ENCODE peak calls at places on chromosomes 4 and X, in eight cellular contexts. K, I, X, E, A, M, H and W are unnamed samples.

GRCh38 chr4:4269326-4269725 is 20.6 kb downstream of the LYAR start:
- DNase-seq in M (no peak), E (no peak), H (no peak), A (no peak), I (no peak), K (no peak), X (no peak), W (no peak)

GRCh38 chr4:75555294-75556164 is at the start of gene ODAPH:
- DNase-seq in K (peak; percentile 16), A (peak; percentile 90), I (no peak), X (no peak), H (no peak), E (peak; percentile 22), M (peak; percentile 59), W (no peak)

GRCh38 chr4:978957-979701 is 5.8 kb upstream of the DGKQ start:
- DNase-seq in H (peak; percentile 43), M (no peak), I (no peak), A (no peak), K (no peak), X (no peak), E (no peak), W (peak; percentile 85)

GRCh38 chr4:41935652-41936021 is 408 bp downstream of the TMEM33 start:
- DNase-seq in I (no peak), K (peak; percentile 38), E (no peak), A (no peak), M (no peak), X (no peak), H (peak; percentile 6), W (peak; percentile 44)

GRCh38 chrX:118437283-118437682 is 58.3 kb upstream of the DOCK11 start:
- DNase-seq in X (no peak), H (peak; percentile 36), A (no peak), K (no peak), M (no peak), E (no peak), I (peak; percentile 26), W (no peak)

GRCh38 chrX:16628954-16629595 is 20.9 kb upstream of the S100G start:
- DNase-seq in H (no peak), M (peak; percentile 13), K (peak; percentile 55), I (no peak), E (no peak), X (no peak), A (no peak), W (no peak)

GRCh38 chrX:67652581-67652980 is 108.8 kb downstream of the AR start:
- DNase-seq in I (no peak), A (no peak), K (no peak), M (no peak), X (no peak), H (no peak), E (no peak), W (no peak)

GRCh38 chrX:44227981-44228380 is 115.5 kb downstream of the EFHC2 start:
- DNase-seq in A (no peak), I (no peak), H (no peak), E (no peak), M (no peak), X (no peak), K (no peak), W (no peak)

GRCh38 chr4:27628609-27629008 is 768.0 kb downstream of the STIM2 start:
- DNase-seq in H (no peak), K (no peak), E (no peak), X (no peak), A (no peak), M (no peak), I (no peak), W (no peak)

GRCh38 chr4:100960232-100960631 is 387.1 kb downstream of the PPP3CA start:
- DNase-seq in X (no peak), A (no peak), M (no peak), H (no peak), K (no peak), E (no peak), I (no peak), W (no peak)

GRCh38 chr4:176044589-176044951 is 21.1 kb upstream of the WDR17 start:
- DNase-seq in I (no peak), E (no peak), H (peak; percentile 37), K (no peak), A (no peak), X (no peak), M (no peak), W (no peak)

GRCh38 chrX:19017271-19017670 is 33.4 kb upstream of the PHKA2 start:
- DNase-seq in E (no peak), K (peak; percentile 49), M (no peak), I (no peak), H (peak; percentile 8), A (no peak), X (no peak), W (peak; percentile 12)

GRCh38 chr4:15354790-15355418 is 72.9 kb upstream of the C1QTNF7 start:
- DNase-seq in A (peak; percentile 38), X (no peak), E (no peak), I (no peak), K (no peak), H (no peak), M (no peak), W (peak; percentile 48)

GRCh38 chr4:179465131-179465797 is 2023.0 kb upstream of the AGA start:
- DNase-seq in I (no peak), K (no peak), H (no peak), A (peak; percentile 2), E (no peak), X (no peak), M (peak; percentile 12), W (no peak)

GRCh38 chr4:174739576-174739975 is 89.5 kb downstream of the GLRA3 start:
- DNase-seq in H (no peak), K (no peak), M (no peak), E (no peak), A (no peak), X (no peak), I (no peak), W (no peak)

GRCh38 chrX:9586992-9587392 is 122.1 kb downstream of the TBL1X start:
- DNase-seq in E (no peak), I (no peak), X (no peak), H (no peak), A (no peak), K (peak; percentile 8), M (no peak), W (no peak)

GRCh38 chr4:183362916-183363542 is 40.8 kb upstream of the CLDN24 start:
- DNase-seq in I (no peak), K (no peak), M (peak; percentile 58), X (no peak), H (peak; percentile 20), A (no peak), E (no peak), W (peak; percentile 21)

GRCh38 chr4:170872794-170873193 is 783.0 kb upstream of the AADAT start:
- DNase-seq in H (no peak), X (no peak), A (peak; percentile 60), M (no peak), K (no peak), E (no peak), I (no peak), W (no peak)

GRCh38 chrX:106898462-106898861 is 4.7 kb downstream of the RIPPLY1 start:
- DNase-seq in E (peak; percentile 10), A (no peak), K (peak; percentile 12), M (peak; percentile 42), I (peak; percentile 24), X (no peak), H (peak; percentile 42), W (peak; percentile 69)

GRCh38 chrX:11655282-11655985 is 10.3 kb downstream of the ARHGAP6 start:
- DNase-seq in A (no peak), E (no peak), M (no peak), I (no peak), X (no peak), K (no peak), H (no peak), W (peak; percentile 57)

GRCh38 chrX:64447207-64447606 is 52.0 kb upstream of the MTMR8 start:
- DNase-seq in E (no peak), I (no peak), A (no peak), M (no peak), X (no peak), H (no peak), K (no peak), W (no peak)

GRCh38 chr4:101655847-101656246 is 134.7 kb upstream of the BANK1 start:
- DNase-seq in A (no peak), I (no peak), K (no peak), H (no peak), E (no peak), M (no peak), X (no peak), W (no peak)

GRCh38 chr4:23857353-23857752 is 32.5 kb downstream of the PPARGC1A start:
- DNase-seq in I (no peak), H (peak; percentile 28), X (no peak), K (no peak), A (no peak), E (no peak), M (peak; percentile 3), W (peak; percentile 33)
- TF ChIP-seq CTCF in I (no peak), H (peak; percentile 37), X (no peak), K (no peak), A (no peak), E (no peak), M (peak; percentile 13), W (peak; percentile 23)

DNA sequence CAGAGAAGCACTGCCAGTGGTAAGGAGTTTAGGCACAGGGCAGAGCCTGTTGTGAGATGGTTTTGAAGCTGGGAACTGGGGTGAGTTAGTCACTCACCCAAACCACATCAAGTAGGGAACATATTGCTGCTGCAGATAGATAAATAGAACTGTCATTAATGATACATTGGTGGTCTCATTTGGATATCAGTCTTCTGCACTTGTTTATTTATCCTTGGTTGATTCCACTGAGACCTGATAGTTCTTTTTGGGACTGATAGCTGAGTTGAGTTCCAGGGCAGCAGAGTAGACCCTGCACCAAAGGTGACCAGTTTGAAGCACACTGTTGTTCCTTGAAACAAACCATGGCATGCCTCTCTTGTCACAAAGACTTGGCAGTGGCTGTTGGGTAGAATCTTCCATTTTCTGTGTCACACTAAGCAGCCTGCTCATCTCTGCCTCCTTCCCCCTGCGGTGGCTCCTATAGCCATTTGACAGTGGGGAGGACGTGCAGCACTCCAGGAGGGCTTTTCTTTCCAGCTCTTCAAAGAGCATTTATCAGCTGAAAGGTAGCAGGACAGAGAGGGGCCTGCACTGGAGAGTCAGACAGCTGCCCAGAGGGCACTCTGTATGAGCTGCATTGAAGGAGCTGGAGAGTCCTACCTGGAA is 59.7 kb upstream of the TMEM164 start:
- DNase-seq in K (peak; percentile 33), M (no peak), E (no peak), H (no peak), A (no peak), X (no peak), I (no peak), W (no peak)
- H3K4me3 ChIP-seq in K (no peak overlapping the region), M (no peak overlapping the region), E (no peak overlapping the region), H (no peak overlapping the region), A (no peak overlapping the region), X (no peak overlapping the region), I (no peak overlapping the region), W (no peak overlapping the region)

DNA sequence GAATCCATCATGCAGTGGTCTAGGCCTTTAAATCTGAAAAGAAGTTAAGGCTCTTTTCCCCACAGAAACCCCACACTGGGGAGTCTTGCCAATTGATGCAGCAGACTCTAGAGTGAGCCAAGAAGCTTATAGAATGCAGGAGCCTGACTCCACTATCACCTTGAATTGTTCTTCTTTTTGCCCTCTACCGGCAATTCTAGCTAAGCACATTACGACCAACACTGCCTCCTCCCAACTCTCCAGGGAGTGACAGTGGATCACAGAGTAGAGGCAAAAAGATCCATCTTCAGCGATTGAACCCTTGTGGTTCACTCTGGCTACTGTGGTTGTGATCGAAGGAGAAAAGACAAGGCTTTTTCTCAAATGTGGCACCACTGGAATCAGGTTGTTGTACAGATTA is 331.5 kb downstream of the NKX6-1 start:
- DNase-seq in H (no peak), M (no peak), K (peak; percentile 10), A (no peak), E (no peak), X (no peak), I (no peak), W (no peak)
- TF ChIP-seq CTCF in H (no peak), M (peak; percentile 48), K (peak; percentile 43), A (peak; percentile 19), E (no peak), X (no peak), I (no peak), W (no peak)

GRCh38 chrX:39945709-39946108 is 152.0 kb downstream of the BCOR start:
- DNase-seq in X (no peak), M (no peak), H (no peak), A (no peak), E (no peak), I (no peak), K (no peak), W (no peak)
- H3K4me3 ChIP-seq in X (no peak overlapping the region), M (no peak overlapping the region), H (no peak overlapping the region), A (no peak overlapping the region), E (no peak overlapping the region), I (no peak overlapping the region), K (no peak overlapping the region), W (no peak overlapping the region)